ENCODE peak calls at places on chromosomes 16 and 17, in six cellular contexts. S, Z, Y, G, I and L are unnamed samples.

GRCh38 chr16:85524630-85525463 is 88.3 kb upstream of the GSE1 start:
- DNase-seq in S (no peak), I (no peak), G (no peak), Y (no peak), Z (peak), L (no peak)

GRCh38 chr17:52124993-52125392 is 33.5 kb downstream of the CA10 start:
- DNase-seq in G (no peak), Z (no peak), I (no peak), Y (no peak), S (no peak), L (no peak)

GRCh38 chr17:42754782-42755181 is 6.2 kb upstream of the RAMP2 start:
- DNase-seq in I (no peak), Y (no peak), Z (no peak), S (no peak), G (no peak), L (no peak)

GRCh38 chr16:81275795-81276194 is 37.3 kb downstream of the BCO1 start:
- DNase-seq in Z (no peak), G (no peak), Y (no peak), S (no peak), I (no peak), L (no peak)

GRCh38 chr17:46832306-46832895 is 13.9 kb upstream of the WNT3 start:
- DNase-seq in Z (no peak), I (no peak), S (no peak), Y (no peak), G (no peak), L (no peak)

GRCh38 chr17:41967141-41967920 is 736 bp downstream of the CNP start:
- DNase-seq in G (no peak), I (no peak), S (peak), Z (no peak), Y (peak), L (peak)

GRCh38 chr16:86033971-86034370 is 135.0 kb downstream of the IRF8 start:
- DNase-seq in Y (no peak), S (no peak), I (no peak), G (no peak), Z (no peak), L (no peak)

GRCh38 chr17:20995164-20995872 is 47.5 kb downstream of the USP22 start:
- DNase-seq in I (no peak), G (no peak), Y (no peak), Z (no peak), S (no peak), L (no peak)

GRCh38 chr17:60559995-60560859 is 34.2 kb upstream of the APPBP2 start:
- DNase-seq in Y (no peak), Z (no peak), S (no peak), G (no peak), I (no peak), L (no peak)

GRCh38 chr17:47076171-47076570 is 97.1 kb upstream of the RPRML start:
- DNase-seq in Y (no peak), S (no peak), G (no peak), I (no peak), Z (peak), L (no peak)

GRCh38 chr16:49345829-49346228 is 27.8 kb upstream of the C16orf78 start:
- DNase-seq in Z (no peak), G (no peak), S (peak), Y (peak), I (no peak), L (no peak)

GRCh38 chr16:83992624-83993023 is 24.6 kb downstream of the NECAB2 start:
- DNase-seq in Y (no peak), I (no peak), S (no peak), Z (peak), G (no peak), L (no peak)

GRCh38 chr17:74987909-74988711 is 678 bp downstream of the CDR2L start:
- DNase-seq in S (no peak), I (peak), Z (peak), G (no peak), Y (peak), L (no peak)
- TF ChIP-seq CTCF in S (no peak), I (no peak), Z (peak), G (no peak), Y (no peak), L (no peak)

GRCh38 chr16:9847146-9847545 is 335.1 kb downstream of the GRIN2A start:
- DNase-seq in G (no peak), S (no peak), I (no peak), Y (no peak), Z (no peak), L (no peak)
- TF ChIP-seq CTCF in G (no peak), S (no peak), I (no peak), Y (no peak), Z (no peak), L (no peak)

DNA sequence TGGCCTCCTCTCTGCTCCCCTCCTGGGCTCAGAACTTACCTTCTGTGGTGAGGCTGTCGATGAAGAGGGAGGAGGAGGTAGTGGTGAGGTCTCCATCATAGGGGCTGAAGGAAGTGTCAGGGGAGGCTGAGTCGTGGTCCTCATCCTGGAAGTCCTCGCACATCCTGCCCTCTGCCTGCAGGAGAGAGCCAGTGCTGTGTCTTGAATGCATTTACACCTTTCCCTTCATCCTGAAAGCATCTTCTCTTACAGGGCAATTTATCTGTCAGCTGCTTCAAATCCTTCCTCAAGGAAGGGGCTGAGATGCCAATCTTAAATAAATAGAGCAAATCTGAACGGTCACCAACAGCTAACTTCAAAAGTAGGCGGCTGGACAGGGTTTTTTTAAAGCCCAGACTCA is 73.6 kb downstream of the PLXDC1 start:
- DNase-seq in S (no peak), G (no peak), I (no peak), Z (no peak), Y (no peak), L (no peak)
- TF ChIP-seq CTCF in S (no peak), G (no peak), I (no peak), Z (no peak), Y (no peak), L (no peak)

GRCh38 chr17:78040561-78041400 is 82.3 kb downstream of the TNRC6C start:
- DNase-seq in S (no peak), Y (no peak), Z (peak), I (no peak), G (no peak), L (peak)
- TF ChIP-seq CTCF in S (no peak), Y (no peak), Z (peak), I (no peak), G (no peak), L (no peak)

DNA sequence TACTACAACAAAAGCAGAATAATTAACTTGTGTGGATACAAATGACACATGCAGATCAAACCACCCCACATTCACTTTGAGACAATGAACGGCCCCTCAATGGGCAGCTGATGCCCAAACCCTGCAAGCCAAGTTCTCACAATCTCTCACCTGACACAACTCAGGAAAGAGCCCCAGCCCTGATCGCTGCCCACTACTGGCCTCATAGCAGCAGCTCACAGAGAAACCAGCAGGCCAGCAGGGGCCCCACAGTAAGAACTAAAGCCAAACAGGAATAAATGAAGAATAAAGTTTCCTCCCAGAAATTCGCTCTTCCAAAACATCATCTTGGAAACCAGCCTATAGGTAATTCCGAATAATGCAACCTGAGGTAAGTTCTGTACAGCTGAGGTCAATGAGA is 7.7 kb downstream of the AKTIP start:
- DNase-seq in Y (peak), S (no peak), I (no peak), Z (no peak), G (no peak), L (no peak)
- TF ChIP-seq CTCF in Y (no peak), S (peak), I (no peak), Z (no peak), G (peak), L (no peak)